ENCODE peak calls at places on chromosomes 11 and 22, in nine cellular contexts. One of them, this sample, is unnamed.

GRCh38 chr22:37559901-37560681 is at the start of gene CDC42EP1:
- DNase-seq in MM.1S: no peak
- DNase-seq in heart left ventricle: peak
- DNase-seq in Panc1: no peak
- DNase-seq in GM23338: peak
- DNase-seq in GM20000: peak
- DNase-seq in cardiac fibroblast: peak
- DNase-seq in astrocyte: peak
- DNase-seq in endothelial cell: peak
- DNase-seq in this sample: peak

GRCh38 chr22:24827305-24827704 is 21.3 kb downstream of the SGSM1 start:
- DNase-seq in heart left ventricle: no peak
- DNase-seq in MM.1S: no peak
- DNase-seq in cardiac fibroblast: no peak
- DNase-seq in astrocyte: no peak
- DNase-seq in Panc1: no peak
- DNase-seq in endothelial cell: no peak
- DNase-seq in GM20000: no peak
- DNase-seq in GM23338: no peak
- DNase-seq in this sample: no peak

GRCh38 chr22:20601308-20601707 is 93.9 kb downstream of the MED15 start:
- DNase-seq in GM20000: no peak
- DNase-seq in cardiac fibroblast: no peak
- DNase-seq in endothelial cell: no peak
- DNase-seq in heart left ventricle: no peak
- DNase-seq in Panc1: no peak
- DNase-seq in MM.1S: no peak
- DNase-seq in GM23338: no peak
- DNase-seq in astrocyte: no peak
- DNase-seq in this sample: no peak

GRCh38 chr11:46350695-46351094 is 3.4 kb downstream of the DGKZ start:
- DNase-seq in endothelial cell: no peak
- DNase-seq in heart left ventricle: no peak
- DNase-seq in cardiac fibroblast: no peak
- DNase-seq in MM.1S: no peak
- DNase-seq in GM20000: no peak
- DNase-seq in Panc1: no peak
- DNase-seq in GM23338: no peak
- DNase-seq in astrocyte: no peak
- DNase-seq in this sample: no peak

GRCh38 chr22:31055322-31056159 is 25.6 kb upstream of the SMTN start:
- DNase-seq in Panc1: peak
- DNase-seq in endothelial cell: no peak
- DNase-seq in MM.1S: no peak
- DNase-seq in GM20000: no peak
- DNase-seq in GM23338: peak
- DNase-seq in astrocyte: peak
- DNase-seq in cardiac fibroblast: peak
- DNase-seq in heart left ventricle: peak
- DNase-seq in this sample: peak

GRCh38 chr11:115488945-115489344 is 15.3 kb downstream of the CADM1 start:
- DNase-seq in GM23338: no peak
- DNase-seq in endothelial cell: no peak
- DNase-seq in cardiac fibroblast: no peak
- DNase-seq in Panc1: no peak
- DNase-seq in astrocyte: peak
- DNase-seq in heart left ventricle: no peak
- DNase-seq in GM20000: no peak
- DNase-seq in MM.1S: no peak
- DNase-seq in this sample: no peak

GRCh38 chr11:86013718-86014117 is 55.2 kb downstream of the PICALM start:
- DNase-seq in cardiac fibroblast: no peak
- DNase-seq in Panc1: no peak
- DNase-seq in astrocyte: no peak
- DNase-seq in MM.1S: no peak
- DNase-seq in GM23338: no peak
- DNase-seq in GM20000: no peak
- DNase-seq in endothelial cell: no peak
- DNase-seq in heart left ventricle: no peak
- DNase-seq in this sample: no peak

GRCh38 chr22:47015589-47016178 is 253.2 kb downstream of the TBC1D22A start:
- DNase-seq in MM.1S: no peak
- DNase-seq in Panc1: no peak
- DNase-seq in endothelial cell: no peak
- DNase-seq in cardiac fibroblast: no peak
- DNase-seq in GM23338: no peak
- DNase-seq in astrocyte: no peak
- DNase-seq in heart left ventricle: no peak
- DNase-seq in GM20000: no peak
- DNase-seq in this sample: no peak

GRCh38 chr11:102573851-102574250 is 43.3 kb upstream of the MMP7 start:
- DNase-seq in Panc1: no peak
- DNase-seq in MM.1S: no peak
- DNase-seq in GM23338: no peak
- DNase-seq in heart left ventricle: no peak
- DNase-seq in astrocyte: peak
- DNase-seq in GM20000: no peak
- DNase-seq in cardiac fibroblast: peak
- DNase-seq in endothelial cell: no peak
- DNase-seq in this sample: no peak

GRCh38 chr11:69972351-69972802 is 105.7 kb upstream of the ANO1 start:
- DNase-seq in heart left ventricle: no peak
- DNase-seq in cardiac fibroblast: no peak
- DNase-seq in endothelial cell: no peak
- DNase-seq in astrocyte: no peak
- DNase-seq in Panc1: no peak
- DNase-seq in MM.1S: peak
- DNase-seq in GM23338: no peak
- DNase-seq in GM20000: peak
- DNase-seq in this sample: no peak

GRCh38 chr11:128240546-128240945 is 346.8 kb downstream of the ETS1 start:
- DNase-seq in endothelial cell: no peak
- DNase-seq in heart left ventricle: no peak
- DNase-seq in GM23338: no peak
- DNase-seq in MM.1S: no peak
- DNase-seq in cardiac fibroblast: peak
- DNase-seq in GM20000: no peak
- DNase-seq in astrocyte: peak
- DNase-seq in Panc1: no peak
- DNase-seq in this sample: no peak

GRCh38 chr22:38317237-38317994 is at the start of gene CSNK1E:
- DNase-seq in MM.1S: peak
- DNase-seq in GM23338: peak
- DNase-seq in endothelial cell: peak
- DNase-seq in cardiac fibroblast: peak
- DNase-seq in Panc1: no peak
- DNase-seq in heart left ventricle: peak
- DNase-seq in astrocyte: peak
- DNase-seq in GM20000: peak
- DNase-seq in this sample: peak

GRCh38 chr22:48889209-48889830 is 938.4 kb downstream of the BRD1 start:
- DNase-seq in astrocyte: no peak
- DNase-seq in MM.1S: no peak
- DNase-seq in Panc1: no peak
- DNase-seq in cardiac fibroblast: no peak
- DNase-seq in heart left ventricle: no peak
- DNase-seq in GM23338: no peak
- DNase-seq in endothelial cell: no peak
- DNase-seq in GM20000: no peak
- DNase-seq in this sample: no peak

GRCh38 chr11:125903753-125904659 is at the start of gene DDX25:
- DNase-seq in GM23338: peak
- DNase-seq in GM20000: peak
- DNase-seq in heart left ventricle: no peak
- DNase-seq in cardiac fibroblast: no peak
- DNase-seq in MM.1S: no peak
- DNase-seq in endothelial cell: peak
- DNase-seq in Panc1: no peak
- DNase-seq in astrocyte: no peak
- DNase-seq in this sample: peak

GRCh38 chr11:104570088-104570701 is 328.1 kb downstream of the CASP12 start:
- DNase-seq in heart left ventricle: no peak
- DNase-seq in cardiac fibroblast: peak
- DNase-seq in GM23338: no peak
- DNase-seq in endothelial cell: no peak
- DNase-seq in astrocyte: peak
- DNase-seq in GM20000: no peak
- DNase-seq in Panc1: no peak
- DNase-seq in MM.1S: no peak
- DNase-seq in this sample: no peak

GRCh38 chr11:833114-833791 is 501 bp downstream of the CD151 start:
- DNase-seq in GM23338: peak
- DNase-seq in astrocyte: no peak
- DNase-seq in heart left ventricle: peak
- DNase-seq in endothelial cell: peak
- DNase-seq in MM.1S: peak
- DNase-seq in GM20000: peak
- DNase-seq in cardiac fibroblast: peak
- DNase-seq in Panc1: no peak
- DNase-seq in this sample: peak

GRCh38 chr11:76592025-76592914 is 78.3 kb downstream of the LRRC32 start:
- DNase-seq in Panc1: no peak
- DNase-seq in MM.1S: no peak
- DNase-seq in endothelial cell: no peak
- DNase-seq in cardiac fibroblast: no peak
- DNase-seq in GM23338: no peak
- DNase-seq in heart left ventricle: no peak
- DNase-seq in GM20000: no peak
- DNase-seq in astrocyte: no peak
- DNase-seq in this sample: no peak

GRCh38 chr11:67522338-67522737 is 908 bp downstream of the CABP2 start:
- DNase-seq in GM20000: no peak
- DNase-seq in GM23338: no peak
- DNase-seq in heart left ventricle: no peak
- DNase-seq in astrocyte: no peak
- DNase-seq in cardiac fibroblast: no peak
- DNase-seq in Panc1: no peak
- DNase-seq in MM.1S: no peak
- DNase-seq in endothelial cell: no peak
- DNase-seq in this sample: no peak

GRCh38 chr11:30758012-30758411 is 171.9 kb upstream of the MPPED2 start:
- DNase-seq in cardiac fibroblast: no peak
- DNase-seq in Panc1: no peak
- DNase-seq in heart left ventricle: no peak
- DNase-seq in MM.1S: no peak
- DNase-seq in GM23338: no peak
- DNase-seq in astrocyte: no peak
- DNase-seq in endothelial cell: no peak
- DNase-seq in GM20000: no peak
- DNase-seq in this sample: no peak

GRCh38 chr11:96341237-96342130 is 1.5 kb downstream of the MAML2 start:
- DNase-seq in GM23338: peak
- DNase-seq in Panc1: no peak
- DNase-seq in endothelial cell: peak
- DNase-seq in heart left ventricle: peak
- DNase-seq in GM20000: peak
- DNase-seq in cardiac fibroblast: peak
- DNase-seq in astrocyte: no peak
- DNase-seq in MM.1S: peak
- DNase-seq in this sample: no peak

GRCh38 chr11:77039491-77040400 is 5.5 kb downstream of the B3GNT6 start:
- DNase-seq in Panc1: no peak
- DNase-seq in GM23338: peak
- DNase-seq in astrocyte: peak
- DNase-seq in heart left ventricle: no peak
- DNase-seq in cardiac fibroblast: peak
- DNase-seq in endothelial cell: peak
- DNase-seq in MM.1S: no peak
- DNase-seq in GM20000: peak
- DNase-seq in this sample: peak

GRCh38 chr11:45209904-45210699 is 63.7 kb downstream of the PRDM11 start:
- DNase-seq in MM.1S: no peak
- DNase-seq in endothelial cell: peak
- DNase-seq in GM20000: peak
- DNase-seq in heart left ventricle: peak
- DNase-seq in astrocyte: no peak
- DNase-seq in GM23338: peak
- DNase-seq in cardiac fibroblast: peak
- DNase-seq in Panc1: no peak
- DNase-seq in this sample: peak

GRCh38 chr11:93131709-93132108 is 66.1 kb downstream of the SLC36A4 start:
- DNase-seq in astrocyte: no peak
- DNase-seq in heart left ventricle: no peak
- DNase-seq in MM.1S: no peak
- DNase-seq in cardiac fibroblast: peak
- DNase-seq in Panc1: no peak
- DNase-seq in GM20000: no peak
- DNase-seq in GM23338: peak
- DNase-seq in endothelial cell: peak
- DNase-seq in this sample: no peak
- TF ChIP-seq CTCF in astrocyte: no peak
- TF ChIP-seq CTCF in heart left ventricle: no peak
- TF ChIP-seq CTCF in MM.1S: no peak
- TF ChIP-seq CTCF in cardiac fibroblast: no peak
- TF ChIP-seq CTCF in Panc1: peak
- TF ChIP-seq CTCF in GM20000: no peak
- TF ChIP-seq CTCF in GM23338: peak
- TF ChIP-seq CTCF in endothelial cell: no peak
- TF ChIP-seq CTCF in this sample: peak

GRCh38 chr22:34645375-34645774 is 420.6 kb upstream of the ISX start:
- DNase-seq in cardiac fibroblast: no peak
- DNase-seq in GM23338: peak
- DNase-seq in heart left ventricle: no peak
- DNase-seq in MM.1S: no peak
- DNase-seq in Panc1: no peak
- DNase-seq in astrocyte: no peak
- DNase-seq in endothelial cell: no peak
- DNase-seq in GM20000: no peak
- DNase-seq in this sample: peak
- TF ChIP-seq CTCF in cardiac fibroblast: no peak
- TF ChIP-seq CTCF in GM23338: peak
- TF ChIP-seq CTCF in heart left ventricle: no peak
- TF ChIP-seq CTCF in MM.1S: no peak
- TF ChIP-seq CTCF in Panc1: no peak
- TF ChIP-seq CTCF in astrocyte: no peak
- TF ChIP-seq CTCF in endothelial cell: no peak
- TF ChIP-seq CTCF in GM20000: no peak
- TF ChIP-seq CTCF in this sample: no peak

GRCh38 chr11:65811764-65812475 is 21.8 kb upstream of the SNX32 start:
- DNase-seq in GM23338: no peak
- DNase-seq in Panc1: no peak
- DNase-seq in astrocyte: no peak
- DNase-seq in GM20000: no peak
- DNase-seq in endothelial cell: no peak
- DNase-seq in heart left ventricle: no peak
- DNase-seq in MM.1S: no peak
- DNase-seq in cardiac fibroblast: peak
- DNase-seq in this sample: no peak
- TF ChIP-seq CTCF in GM23338: no peak
- TF ChIP-seq CTCF in Panc1: no peak
- TF ChIP-seq CTCF in astrocyte: no peak
- TF ChIP-seq CTCF in GM20000: no peak
- TF ChIP-seq CTCF in endothelial cell: no peak
- TF ChIP-seq CTCF in heart left ventricle: no peak
- TF ChIP-seq CTCF in MM.1S: no peak
- TF ChIP-seq CTCF in cardiac fibroblast: peak
- TF ChIP-seq CTCF in this sample: no peak

GRCh38 chr11:12088047-12088481 is 22.3 kb upstream of the MICAL2 start:
- DNase-seq in heart left ventricle: peak
- DNase-seq in cardiac fibroblast: peak
- DNase-seq in endothelial cell: no peak
- DNase-seq in astrocyte: peak
- DNase-seq in Panc1: no peak
- DNase-seq in MM.1S: no peak
- DNase-seq in GM20000: no peak
- DNase-seq in GM23338: no peak
- DNase-seq in this sample: no peak
- TF ChIP-seq CTCF in heart left ventricle: peak
- TF ChIP-seq CTCF in cardiac fibroblast: peak
- TF ChIP-seq CTCF in endothelial cell: no peak
- TF ChIP-seq CTCF in astrocyte: peak
- TF ChIP-seq CTCF in Panc1: peak
- TF ChIP-seq CTCF in MM.1S: no peak
- TF ChIP-seq CTCF in GM20000: no peak
- TF ChIP-seq CTCF in GM23338: peak
- TF ChIP-seq CTCF in this sample: no peak

This sample was measured in nephron progenitor cell.